ENCODE peak calls at places on chromosomes 13 and 19, in five cellular contexts. A, C, W, K and B are unnamed samples.
A peak's percentile ranks its signal among the peaks of the same experiment; 100 is the strongest.

GRCh38 chr19:55344444-55344843 is 4.8 kb downstream of the KMT5C start:
- DNase-seq in W (no peak), K (no peak), C (peak; percentile 17), A (no peak), B (no peak)

GRCh38 chr19:49489601-49490167 is 2.3 kb downstream of the RPL13A start:
- DNase-seq in W (peak; percentile 58), K (no peak), A (no peak), C (no peak), B (no peak)

GRCh38 chr13:61989984-61990383 is 574.3 kb upstream of the PCDH20 start:
- DNase-seq in A (no peak), K (no peak), C (no peak), W (no peak), B (no peak)

GRCh38 chr13:32426981-32427851 is 714 bp downstream of the N4BP2L1 start:
- DNase-seq in K (peak; percentile 63), A (peak; percentile 37), C (peak; percentile 47), W (peak; percentile 6), B (peak; percentile 25)

GRCh38 chr19:7925171-7925837 is 631 bp downstream of the CTXN1 start:
- DNase-seq in K (peak; percentile 75), W (peak; percentile 68), C (no peak), A (peak; percentile 92), B (peak; percentile 89)

GRCh38 chr13:98507060-98507797 is 69.7 kb downstream of the STK24 start:
- DNase-seq in W (peak; percentile 58), A (no peak), C (no peak), K (no peak), B (no peak)

GRCh38 chr13:102295316-102296048 is 106.4 kb downstream of the FGF14 start:
- DNase-seq in W (no peak), K (no peak), C (no peak), A (no peak), B (no peak)

GRCh38 chr13:79647518-79647917 is 166.6 kb downstream of the NDFIP2 start:
- DNase-seq in A (no peak), C (no peak), W (no peak), K (no peak), B (no peak)

GRCh38 chr19:45141203-45141900 is 19.4 kb downstream of the NKPD1 start:
- DNase-seq in W (no peak), K (no peak), A (no peak), C (no peak), B (no peak)

GRCh38 chr13:113187263-113187669 is 21.2 kb downstream of the PCID2 start:
- DNase-seq in W (peak; percentile 74), C (peak; percentile 10), K (no peak), A (no peak), B (no peak)

GRCh38 chr19:34213283-34213682 is 41.0 kb downstream of the LSM14A start:
- DNase-seq in K (no peak), C (no peak), A (no peak), W (no peak), B (no peak)

GRCh38 chr13:31699650-31700049 is 39.7 kb upstream of the RXFP2 start:
- DNase-seq in C (no peak), W (no peak), K (no peak), A (no peak), B (no peak)

GRCh38 chr13:112575680-112576079 is 12.3 kb downstream of the TUBGCP3 start:
- DNase-seq in W (no peak), C (no peak), K (no peak), A (no peak), B (no peak)

GRCh38 chr19:45368737-45369340 is 1.5 kb downstream of the ERCC2 start:
- DNase-seq in C (no peak), K (no peak), A (no peak), W (no peak), B (no peak)

GRCh38 chr13:98489446-98490194 is 87.3 kb downstream of the STK24 start:
- DNase-seq in K (no peak), W (no peak), C (no peak), A (no peak), B (no peak)

GRCh38 chr13:98447881-98448641 is 128.8 kb downstream of the STK24 start:
- DNase-seq in A (no peak), K (no peak), W (no peak), C (peak; percentile 18), B (no peak)

GRCh38 chr13:113596321-113597200 is 12.0 kb downstream of the TFDP1 start:
- DNase-seq in C (no peak), W (no peak), K (no peak), A (no peak), B (no peak)

GRCh38 chr19:56091751-56092546 is 29.1 kb downstream of the ZNF787 start:
- DNase-seq in W (peak; percentile 70), A (no peak), K (no peak), C (no peak), B (no peak)

GRCh38 chr19:54473071-54473941 is at the start of gene CDC42EP5:
- DNase-seq in A (no peak), W (peak; percentile 66), K (no peak), C (no peak), B (peak; percentile 81)

GRCh38 chr13:99916366-99917103 is 55.0 kb downstream of the ZIC5 start:
- DNase-seq in W (peak; percentile 3), C (no peak), K (no peak), A (no peak), B (no peak)

GRCh38 chr13:77384999-77385398 is 58.1 kb upstream of the MYCBP2 start:
- DNase-seq in K (no peak), C (no peak), A (no peak), W (no peak), B (no peak)

GRCh38 chr19:33193864-33194362 is at the start of gene LRP3:
- DNase-seq in C (peak; percentile 16), K (no peak), W (no peak), A (peak; percentile 43), B (peak; percentile 64)

GRCh38 chr19:33813391-33814101 is 16.9 kb downstream of the KCTD15 start:
- DNase-seq in A (no peak), C (no peak), K (no peak), W (no peak), B (no peak)

GRCh38 chr13:45325806-45326205 is 15.2 kb downstream of the TPT1 start:
- DNase-seq in A (no peak), W (no peak), K (no peak), C (no peak), B (no peak)

GRCh38 chr13:23427342-23428182 is 5.9 kb downstream of the SACS start:
- DNase-seq in W (no peak), A (no peak), K (no peak), C (no peak), B (no peak)

GRCh38 chr19:2524840-2525723 is 49.2 kb downstream of the GADD45B start:
- DNase-seq in W (peak; percentile 86), K (no peak), A (no peak), C (no peak), B (no peak)

GRCh38 chr19:31981545-31981944 is 363.9 kb upstream of the ZNF507 start:
- DNase-seq in W (no peak), K (no peak), A (no peak), C (no peak), B (no peak)

GRCh38 chr13:94901070-94901469 is 188.7 kb upstream of the SOX21 start:
- DNase-seq in W (no peak), A (no peak), C (no peak), K (no peak), B (no peak)

GRCh38 chr19:19600793-19601346 is 17.6 kb downstream of the PBX4 start:
- DNase-seq in A (no peak), K (no peak), C (no peak), W (no peak), B (no peak)

GRCh38 chr19:29285878-29286277 is 72.9 kb upstream of the UQCRFS1 start:
- DNase-seq in A (no peak), K (no peak), W (no peak), C (peak; percentile 12), B (no peak)

GRCh38 chr13:41127746-41128145 is 4.9 kb downstream of the KBTBD6 start:
- DNase-seq in W (no peak), C (no peak), A (no peak), K (no peak), B (no peak)